ENCODE peak calls at places on chromosomes 11 and 22, in six cellular contexts. I is vagina, E is AG09319, Y is GM13977, M is astrocyte, D is fibroblast of lung. P is an unnamed sample.

GRCh38 chr11:92384316-92384715 is 159.7 kb downstream of the FAT3 start:
- DNase-seq in I (no peak), E (no peak), Y (no peak), M (peak), D (peak), P (no peak)

GRCh38 chr22:26707581-26707980 is 50.2 kb downstream of the MIAT start:
- DNase-seq in I (no peak), E (no peak), Y (no peak), M (peak), D (no peak), P (no peak)

GRCh38 chr11:24793479-24793878 is 296.6 kb downstream of the LUZP2 start:
- DNase-seq in I (no peak), E (no peak), Y (no peak), M (peak), D (peak), P (no peak)

GRCh38 chr11:102244681-102245409 is 72.4 kb upstream of the BIRC3 start:
- DNase-seq in I (no peak), E (no peak), Y (no peak), M (peak), D (peak), P (no peak)

GRCh38 chr22:19174106-19175025 is 4.2 kb downstream of the SLC25A1 start:
- DNase-seq in I (no peak), E (no peak), Y (no peak), M (peak), D (peak), P (peak)

GRCh38 chr11:33704240-33705002 is 3.8 kb upstream of the C11orf91 start:
- DNase-seq in I (no peak), E (no peak), Y (no peak), M (no peak), D (no peak), P (no peak)

GRCh38 chr11:1771700-1772099 is 8.0 kb upstream of the CTSD start:
- DNase-seq in I (no peak), E (no peak), Y (no peak), M (peak), D (peak), P (no peak)

GRCh38 chr11:33256031-33256807 is 962 bp upstream of the HIPK3 start:
- DNase-seq in I (no peak), E (no peak), Y (no peak), M (no peak), D (no peak), P (no peak)

GRCh38 chr11:110131386-110132123 is 38.4 kb downstream of the ZC3H12C start:
- DNase-seq in I (no peak), E (no peak), Y (no peak), M (no peak), D (no peak), P (no peak)

GRCh38 chr11:93481279-93481678 is 61.9 kb downstream of the SMCO4 start:
- DNase-seq in I (no peak), E (no peak), Y (no peak), M (no peak), D (no peak), P (no peak)

GRCh38 chr11:8047382-8047781 is 33.6 kb upstream of the TUB start:
- DNase-seq in I (no peak), E (no peak), Y (no peak), M (no peak), D (no peak), P (no peak)

GRCh38 chr11:9214765-9215164 is 50.4 kb downstream of the DENND5A start:
- DNase-seq in I (no peak), E (no peak), Y (no peak), M (peak), D (peak), P (no peak)

GRCh38 chr11:126631399-126631798 is 275.9 kb downstream of the ST3GAL4 start:
- DNase-seq in I (no peak), E (no peak), Y (no peak), M (no peak), D (no peak), P (no peak)

GRCh38 chr22:46542011-46542985 is 4.9 kb upstream of the CELSR1 start:
- DNase-seq in I (peak), E (no peak), Y (peak), M (no peak), D (peak), P (peak)

GRCh38 chr11:7892059-7892699 is 38.9 kb downstream of the OR10A6 start:
- DNase-seq in I (no peak), E (peak), Y (peak), M (peak), D (peak), P (no peak)

GRCh38 chr22:44455151-44455962 is 42.7 kb downstream of the RTL6 start:
- DNase-seq in I (peak), E (no peak), Y (peak), M (no peak), D (no peak), P (no peak)

GRCh38 chr11:8033312-8033715 is 46.2 kb downstream of the EIF3F start:
- DNase-seq in I (peak), E (peak), Y (peak), M (peak), D (peak), P (peak)

GRCh38 chr11:57161351-57161750 is 20.4 kb upstream of the LRRC55 start:
- DNase-seq in I (no peak), E (no peak), Y (no peak), M (no peak), D (no peak), P (no peak)

GRCh38 chr11:4979021-4979420 is 15.6 kb upstream of the OR51L1 start:
- DNase-seq in I (no peak), E (no peak), Y (no peak), M (no peak), D (no peak), P (no peak)

GRCh38 chr11:27347949-27348879 is 14.8 kb downstream of the CCDC34 start:
- DNase-seq in I (no peak), E (no peak), Y (no peak), M (no peak), D (no peak), P (no peak)

GRCh38 chr22:36544107-36544620 is 15.2 kb upstream of the EIF3D start:
- DNase-seq in I (no peak), E (no peak), Y (no peak), M (peak), D (no peak), P (no peak)

GRCh38 chr11:10117709-10118341 is 176.2 kb downstream of the SBF2 start:
- DNase-seq in I (no peak), E (peak), Y (no peak), M (peak), D (peak), P (no peak)

GRCh38 chr11:113554531-113554930 is 79.3 kb upstream of the DRD2 start:
- DNase-seq in I (no peak), E (no peak), Y (no peak), M (no peak), D (no peak), P (no peak)

GRCh38 chr11:73204711-73205121 is 13.4 kb upstream of the P2RY2 start:
- DNase-seq in I (no peak), E (no peak), Y (no peak), M (no peak), D (no peak), P (peak)

GRCh38 chr22:33747576-33748180 is 172.6 kb downstream of the LARGE1 start:
- DNase-seq in I (no peak), E (no peak), Y (no peak), M (no peak), D (no peak), P (no peak)

GRCh38 chr22:47067331-47067890 is 305.0 kb downstream of the TBC1D22A start:
- DNase-seq in I (no peak), E (no peak), Y (no peak), M (no peak), D (no peak), P (no peak)

GRCh38 chr11:72069787-72070251 is 10.5 kb downstream of the NUMA1 start:
- DNase-seq in I (no peak), E (peak), Y (no peak), M (peak), D (peak), P (peak)

GRCh38 chr22:49290711-49291110 is 537.0 kb downstream of the BRD1 start:
- DNase-seq in I (peak), E (no peak), Y (no peak), M (no peak), D (no peak), P (no peak)

GRCh38 chr22:41256898-41257260 is 16.1 kb upstream of the CHADL start:
- DNase-seq in I (no peak), E (no peak), Y (no peak), M (peak), D (peak), P (no peak)

GRCh38 chr11:6443269-6444003 is 2.6 kb upstream of the HPX start:
- DNase-seq in I (no peak), E (peak), Y (peak), M (peak), D (peak), P (peak)

GRCh38 chr11:61923166-61924015 is 6.0 kb upstream of the RAB3IL1 start:
- DNase-seq in I (no peak), E (peak), Y (no peak), M (peak), D (peak), P (peak)

GRCh38 chr22:20781272-20781990 is 7.5 kb downstream of the SERPIND1 start:
- DNase-seq in I (no peak), E (no peak), Y (no peak), M (peak), D (no peak), P (no peak)

GRCh38 chr11:3049430-3050243 is 7.6 kb downstream of the CARS1 start:
- DNase-seq in I (no peak), E (peak), Y (peak), M (peak), D (peak), P (peak)

GRCh38 chr11:93972790-93973189 is 48.4 kb upstream of the HEPHL1 start:
- DNase-seq in I (no peak), E (no peak), Y (no peak), M (no peak), D (no peak), P (no peak)

GRCh38 chr22:19121631-19122142 is 525 bp downstream of the DGCR2 start:
- DNase-seq in I (no peak), E (no peak), Y (peak), M (peak), D (peak), P (peak)

GRCh38 chr22:19870153-19871022 is 15.7 kb upstream of the GNB1L start:
- DNase-seq in I (no peak), E (no peak), Y (no peak), M (no peak), D (no peak), P (no peak)

GRCh38 chr22:38870791-38871359 is 1.1 kb downstream of the CBX6 start:
- DNase-seq in I (peak), E (no peak), Y (no peak), M (no peak), D (no peak), P (no peak)

GRCh38 chr22:30490399-30490798 is 15.1 kb downstream of the SEC14L4 start:
- DNase-seq in I (no peak), E (no peak), Y (no peak), M (no peak), D (no peak), P (no peak)
- TF ChIP-seq CTCF in I (no peak), E (no peak), Y (peak), M (no peak), D (no peak), P (no peak)

GRCh38 chr22:32674925-32675825 is 126.3 kb upstream of the TIMP3 start:
- DNase-seq in I (no peak), E (no peak), Y (no peak), M (no peak), D (no peak), P (no peak)
- TF ChIP-seq CTCF in I (no peak), E (peak), Y (no peak), M (no peak), D (peak), P (no peak)

GRCh38 chr11:95231126-95231880 is at the start of gene SESN3:
- DNase-seq in I (peak), E (peak), Y (peak), M (peak), D (peak), P (peak)
- TF ChIP-seq CTCF in I (no peak), E (peak), Y (peak), M (no peak), D (no peak), P (no peak)

GRCh38 chr11:70471254-70471653 is 72.9 kb downstream of the CTTN start:
- DNase-seq in I (no peak), E (no peak), Y (peak), M (no peak), D (peak), P (no peak)
- TF ChIP-seq CTCF in I (no peak), E (peak), Y (peak), M (peak), D (no peak), P (no peak)

DNA sequence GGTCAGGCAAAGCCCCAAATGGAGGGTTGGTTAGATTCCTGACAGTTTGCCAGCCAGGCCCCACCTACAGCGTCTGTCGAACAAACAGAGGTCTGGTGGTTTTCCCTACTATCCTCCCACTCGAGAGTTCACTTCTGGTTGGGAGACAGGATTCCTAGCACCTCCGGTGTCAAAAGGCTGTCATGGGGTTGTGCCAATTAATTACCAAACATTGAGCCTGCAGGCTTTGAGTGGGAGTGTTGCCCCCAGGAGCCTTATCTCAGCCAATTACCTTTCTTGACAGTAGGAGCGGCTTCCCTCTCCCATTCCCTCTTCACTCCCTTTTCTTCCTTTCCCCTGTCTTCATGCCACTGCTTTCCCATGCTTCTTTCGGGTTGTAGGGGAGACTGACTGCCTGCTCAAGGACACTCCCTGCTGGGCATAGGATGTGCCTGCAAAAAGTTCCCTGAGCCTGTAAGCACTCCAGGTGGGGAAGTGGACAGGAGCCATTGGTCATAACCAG is 4.7 kb upstream of the TTC36 start:
- DNase-seq in I (no peak), E (no peak), Y (no peak), M (peak), D (peak), P (no peak)
- TF ChIP-seq CTCF in I (peak), E (peak), Y (peak), M (peak), D (peak), P (peak)

GRCh38 chr11:17328856-17329490 is 22.6 kb upstream of the NCR3LG1 start:
- DNase-seq in I (no peak), E (no peak), Y (no peak), M (no peak), D (no peak), P (no peak)
- TF ChIP-seq CTCF in I (no peak), E (no peak), Y (no peak), M (no peak), D (no peak), P (no peak)

DNA sequence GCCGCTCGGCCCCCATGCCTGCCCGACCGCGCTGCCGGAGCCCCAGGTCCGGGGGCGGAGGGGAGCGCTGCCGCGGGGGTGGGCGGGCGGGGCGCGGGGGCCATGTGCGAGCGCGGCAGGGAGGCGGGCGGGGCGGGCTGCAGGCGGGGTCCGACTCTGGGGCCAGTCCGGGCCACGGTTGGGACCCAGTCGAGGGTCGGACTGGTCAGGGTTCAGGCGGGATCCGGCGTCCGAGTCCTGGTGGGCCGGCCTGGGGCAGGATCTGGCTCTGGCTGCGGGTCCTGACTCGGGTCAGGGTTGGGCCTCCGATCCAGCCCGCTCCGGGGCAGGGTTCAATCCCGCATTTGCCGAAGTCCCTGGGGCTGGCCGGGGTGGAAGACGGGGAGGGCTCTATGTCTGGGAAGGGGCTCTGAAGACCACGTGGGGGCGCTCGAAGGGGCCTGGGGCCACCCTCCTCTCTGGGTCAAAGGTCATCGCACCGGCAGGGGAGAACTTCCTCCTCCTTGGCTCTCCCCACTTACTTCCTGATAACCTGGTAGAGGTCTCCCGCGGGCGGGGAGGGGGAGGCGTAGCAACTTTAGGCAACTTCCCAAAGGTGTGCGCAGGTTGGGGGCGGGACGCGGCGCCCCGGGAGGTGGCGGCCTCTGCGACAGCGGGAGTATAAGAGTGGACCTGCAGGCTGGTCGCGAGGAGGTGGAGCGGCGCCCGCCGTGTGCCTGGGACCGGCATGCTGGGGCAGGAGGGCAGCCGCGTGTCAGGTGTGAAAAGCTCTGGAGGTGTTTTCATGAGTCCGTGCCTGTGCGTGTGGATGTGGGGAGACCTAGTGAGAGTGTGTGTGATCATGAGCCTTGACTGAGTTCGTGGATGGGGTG is 603 bp downstream of the ESRRA start:
- DNase-seq in I (no peak), E (no peak), Y (peak), M (no peak), D (peak), P (peak)
- TF ChIP-seq CTCF in I (no peak), E (peak), Y (peak), M (peak), D (peak), P (peak)

DNA sequence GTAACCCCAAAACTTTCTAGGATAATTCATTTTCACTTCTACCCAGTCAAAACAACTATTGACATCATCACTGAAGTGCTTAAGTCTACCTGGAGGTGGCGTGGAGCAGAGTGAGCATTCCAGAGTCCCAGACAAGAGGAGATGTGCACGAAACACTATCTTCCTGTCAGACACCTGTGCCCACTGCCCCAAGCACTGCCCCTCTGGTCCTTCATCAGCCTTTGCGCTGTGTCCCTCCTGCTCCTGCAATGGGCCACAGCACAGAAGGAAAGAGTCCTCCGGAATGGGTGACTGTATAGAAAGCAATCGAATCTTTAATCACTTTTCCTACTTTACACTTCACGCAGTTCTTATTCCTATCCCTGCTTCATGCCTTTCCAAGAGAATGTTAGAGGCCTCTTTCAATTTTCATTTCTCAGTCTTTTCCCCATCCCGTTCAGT is 512 bp upstream of the GRIA4 start:
- DNase-seq in I (no peak), E (no peak), Y (peak), M (no peak), D (peak), P (no peak)
- TF ChIP-seq CTCF in I (no peak), E (peak), Y (peak), M (peak), D (no peak), P (no peak)

DNA sequence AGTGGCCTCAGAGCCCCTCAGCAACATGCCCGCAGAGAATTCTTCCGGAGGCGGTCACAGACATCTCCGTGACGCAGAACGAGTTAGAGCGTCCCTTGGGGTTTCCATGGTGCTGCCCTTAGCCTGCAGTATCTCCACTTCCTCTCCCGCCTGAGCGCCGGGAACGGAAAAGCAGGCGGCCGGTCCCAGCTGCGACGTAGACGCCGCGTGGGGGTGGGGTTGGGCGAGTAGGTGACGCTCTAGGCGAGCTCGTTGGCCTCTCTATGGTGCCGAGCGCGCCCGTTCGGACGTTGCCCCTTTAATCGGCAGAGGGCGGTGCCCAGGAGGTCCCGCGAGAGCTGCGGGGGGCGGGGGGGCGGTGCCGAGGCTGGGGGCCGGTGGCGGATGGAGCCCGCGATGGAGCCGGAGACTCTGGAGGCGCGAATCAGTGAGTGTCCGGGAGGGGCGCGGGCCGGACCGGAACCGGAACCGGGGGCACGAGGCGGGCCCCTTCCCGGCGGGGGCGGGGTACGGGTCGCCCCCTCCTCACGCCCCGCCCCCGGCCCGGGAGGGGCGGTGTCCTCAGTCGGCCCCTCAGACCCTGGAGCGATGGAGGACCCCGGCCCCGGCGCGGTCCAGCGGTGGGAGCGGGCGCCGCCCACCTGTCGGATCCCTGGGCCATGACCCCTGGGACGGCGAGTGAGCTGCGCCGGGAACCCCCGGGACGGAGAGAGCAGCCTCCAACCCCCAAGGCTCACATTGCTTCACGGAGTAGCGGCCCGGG is at the start of gene GGA1:
- DNase-seq in I (no peak), E (peak), Y (peak), M (peak), D (peak), P (peak)
- TF ChIP-seq CTCF in I (no peak), E (no peak), Y (no peak), M (no peak), D (no peak), P (no peak)

DNA sequence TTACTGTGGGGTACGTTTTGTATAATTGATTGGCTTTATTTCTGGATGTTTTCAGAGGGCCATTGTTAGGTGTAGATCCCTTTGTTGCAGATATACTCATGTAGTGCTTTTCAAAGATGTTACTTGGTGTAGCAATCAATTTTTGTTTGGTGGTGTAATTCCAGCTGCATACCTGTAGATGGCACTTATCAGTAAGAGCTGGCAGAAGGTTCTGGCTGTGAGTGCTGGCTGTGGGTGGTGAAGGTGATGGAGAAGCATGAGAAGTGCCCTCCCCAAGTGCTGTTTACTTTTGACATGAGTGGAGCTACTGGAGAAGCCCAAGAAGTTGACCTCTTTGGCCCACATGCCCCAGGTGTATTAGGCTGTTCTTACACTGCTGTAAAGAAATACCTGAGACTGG is 1074.9 kb downstream of the FAM181B start:
- DNase-seq in I (no peak), E (no peak), Y (peak), M (no peak), D (peak), P (no peak)
- TF ChIP-seq CTCF in I (no peak), E (peak), Y (peak), M (peak), D (peak), P (no peak)

P was measured in psoas muscle.